ENCODE peak calls at places on chromosomes 1 and 21, in nine cellular contexts. P is hepatocyte; K is stimulated activated CD8-positive, alpha-beta memory T cell treated with anti-CD3 and anti-CD28 coated beads, Interleukin-12 subunit alpha, Interleukin-12 subunit beta, amount 100 ng/mL, for 1 hour; N is DMS 273 treated with DMSO at 0.1 percent for 48 hours; T is hippocampal formation; X is right cardiac atrium; S is AG04450; H is iris pigment epithelial cell; M is activated T-helper 1 cell treated with anti-CD3 and anti-CD28 coated beads, Interleukin-12 subunit alpha, Interleukin-12 subunit beta, Interleukin-2, Interleukin-4 antibody, amounts not matched to agents 30 ng/mL and 10 ng/mL and 1 ng/mL, durations not matched to agents 14 hours and 24 hours and 36 hours. Z is an unnamed sample.

GRCh38 chr1:63698001-63698838 is 75.6 kb upstream of the ROR1 start:
- DNase-seq in P (peak; percentile 46), X (peak; percentile 79), T (peak; percentile 5), M (no peak), K (no peak), H (no peak), N (no peak), S (no peak), Z (no peak)

GRCh38 chr21:41604583-41605041 is 96.7 kb upstream of the TMPRSS2 start:
- DNase-seq in H (no peak), M (no peak), X (no peak), K (no peak), N (no peak), T (no peak), P (no peak), S (no peak), Z (no peak)

GRCh38 chr1:10339036-10339567 is 59.8 kb upstream of the PGD start:
- DNase-seq in P (no peak), T (no peak), S (no peak), X (no peak), N (no peak), M (no peak), K (no peak), H (no peak), Z (no peak)

GRCh38 chr1:212561501-212561931 is 47.0 kb upstream of the ATF3 start:
- DNase-seq in H (peak; percentile 49), T (no peak), S (no peak), P (no peak), N (no peak), X (no peak), K (no peak), M (no peak), Z (no peak)

GRCh38 chr1:7084232-7084894 is 299.1 kb downstream of the CAMTA1 start:
- DNase-seq in S (no peak), P (no peak), M (no peak), H (no peak), T (no peak), K (no peak), X (no peak), N (no peak), Z (no peak)

GRCh38 chr1:204828352-204828850 is 42.3 kb upstream of the NFASC start:
- DNase-seq in X (peak; percentile 93), P (peak; percentile 86), K (no peak), H (peak; percentile 28), S (no peak), T (peak; percentile 70), N (no peak), M (peak; percentile 4), Z (peak; percentile 59)

GRCh38 chr1:47224676-47225399 is 7.2 kb downstream of the TAL1 start:
- DNase-seq in T (no peak), K (no peak), N (no peak), H (no peak), P (no peak), S (no peak), X (no peak), M (no peak), Z (no peak)

GRCh38 chr1:10854856-10855459 is 58.5 kb upstream of the CASZ1 start:
- DNase-seq in K (no peak), P (no peak), S (no peak), N (no peak), X (no peak), T (no peak), H (no peak), M (no peak), Z (no peak)

GRCh38 chr1:217138839-217139466 is 415.7 kb upstream of the ESRRG start:
- DNase-seq in X (peak; percentile 12), S (no peak), N (no peak), T (no peak), H (no peak), P (no peak), K (no peak), M (no peak), Z (no peak)

GRCh38 chr1:67983867-67984266 is 66.6 kb downstream of the DIRAS3 start:
- DNase-seq in M (no peak), N (no peak), H (no peak), K (no peak), S (no peak), T (no peak), X (no peak), P (no peak), Z (no peak)

GRCh38 chr1:19385869-19386591 is 73.9 kb downstream of the SLC66A1 start:
- DNase-seq in T (no peak), M (no peak), N (no peak), P (peak; percentile 74), S (no peak), X (peak; percentile 78), K (no peak), H (peak; percentile 88), Z (no peak)

GRCh38 chr1:91166106-91166712 is 144.4 kb upstream of the ZNF644 start:
- DNase-seq in K (no peak), T (peak; percentile 75), P (peak; percentile 74), M (no peak), S (peak; percentile 13), N (peak; percentile 59), H (peak; percentile 67), X (peak; percentile 74), Z (no peak)

GRCh38 chr1:160169553-160170399 is 18.4 kb downstream of the ATP1A4 start:
- DNase-seq in H (no peak), T (no peak), S (no peak), N (no peak), X (no peak), K (no peak), M (no peak), P (no peak), Z (no peak)

GRCh38 chr1:117732956-117733355 is 127.1 kb downstream of the TENT5C start:
- DNase-seq in S (no peak), X (no peak), P (no peak), T (no peak), M (no peak), N (no peak), K (no peak), H (no peak), Z (no peak)

GRCh38 chr1:48223372-48224081 is 1.0 kb downstream of the SLC5A9 start:
- DNase-seq in K (no peak), H (no peak), X (no peak), T (no peak), M (no peak), P (peak; percentile 37), S (no peak), N (no peak), Z (no peak)

GRCh38 chr1:33050221-33051076 is 13.8 kb upstream of the AK2 start:
- DNase-seq in X (no peak), M (no peak), P (no peak), S (peak; percentile 68), T (peak; percentile 14), N (no peak), H (peak; percentile 97), K (no peak), Z (no peak)

GRCh38 chr1:30335997-30336390 is 387.4 kb downstream of the MATN1 start:
- DNase-seq in M (no peak), S (no peak), T (no peak), P (no peak), K (no peak), N (no peak), H (no peak), X (no peak), Z (no peak)

GRCh38 chr1:22754106-22754768 is 43.6 kb downstream of the EPHB2 start:
- DNase-seq in T (no peak), S (no peak), K (no peak), X (no peak), H (peak; percentile 57), M (no peak), P (no peak), N (no peak), Z (no peak)

GRCh38 chr1:16026723-16027484 is 5.1 kb downstream of the CLCNKA start:
- DNase-seq in T (no peak), H (no peak), X (peak; percentile 76), N (no peak), K (no peak), S (no peak), P (peak; percentile 64), M (no peak), Z (no peak)

GRCh38 chr1:41358152-41358937 is 2.9 kb upstream of the FOXO6 start:
- DNase-seq in P (no peak), H (no peak), S (no peak), X (peak; percentile 84), T (no peak), K (no peak), N (peak; percentile 94), M (no peak), Z (no peak)

GRCh38 chr1:227388214-227388613 is 69.9 kb upstream of the CDC42BPA start:
- DNase-seq in M (no peak), N (no peak), X (no peak), K (no peak), P (no peak), S (no peak), H (no peak), T (no peak), Z (no peak)

GRCh38 chr1:60942291-60942690 is 140.1 kb upstream of the NFIA start:
- DNase-seq in M (no peak), N (no peak), X (no peak), T (no peak), K (no peak), S (no peak), H (no peak), P (peak; percentile 29), Z (no peak)

GRCh38 chr21:34885636-34886553 is 163.2 kb downstream of the RUNX1 start:
- DNase-seq in X (no peak), P (peak; percentile 72), T (no peak), S (no peak), N (no peak), H (no peak), M (no peak), K (no peak), Z (no peak)

GRCh38 chr1:201896951-201897391 is 8.3 kb downstream of the SHISA4 start:
- DNase-seq in N (no peak), X (peak; percentile 70), M (no peak), S (no peak), H (no peak), T (no peak), K (no peak), P (no peak), Z (no peak)

GRCh38 chr21:36854391-36854790 is 112.1 kb downstream of the HLCS start:
- DNase-seq in X (no peak), S (no peak), P (peak; percentile 75), H (peak; percentile 49), K (no peak), T (peak; percentile 45), M (no peak), N (no peak), Z (peak; percentile 6)

GRCh38 chr1:208256091-208256490 is 11.9 kb upstream of the PLXNA2 start:
- DNase-seq in P (no peak), X (no peak), M (no peak), K (no peak), S (no peak), H (no peak), T (no peak), N (no peak), Z (no peak)

GRCh38 chr1:1628656-1629429 is 3.1 kb upstream of the MMP23B start:
- DNase-seq in K (no peak), P (no peak), T (no peak), N (no peak), S (no peak), M (no peak), X (peak; percentile 58), H (no peak), Z (no peak)

GRCh38 chr1:110408488-110408887 is 994 bp upstream of the LAMTOR5 start:
- DNase-seq in N (no peak), T (no peak), P (no peak), M (no peak), S (no peak), X (no peak), H (no peak), K (no peak), Z (no peak)

GRCh38 chr21:44576025-44576420 is 2.5 kb downstream of the KRTAP10-4 start:
- DNase-seq in N (no peak), P (no peak), X (peak; percentile 33), M (no peak), K (no peak), T (no peak), S (no peak), H (no peak), Z (no peak)

GRCh38 chr1:85495556-85495955 is 30.6 kb upstream of the DDAH1 start:
- DNase-seq in X (no peak), K (no peak), N (peak; percentile 26), S (no peak), H (peak; percentile 63), P (no peak), T (no peak), M (no peak), Z (no peak)

GRCh38 chr1:209808059-209808494 is 2.1 kb upstream of the IRF6 start:
- DNase-seq in P (peak; percentile 80), H (peak; percentile 98), K (no peak), T (no peak), N (peak; percentile 40), X (peak; percentile 71), M (no peak), S (peak; percentile 85), Z (no peak)